ENCODE peak calls at places on chromosomes 4 and X, in eight cellular contexts. One of them, this sample, is unnamed. For H3K27me3, the result is how much of the 10 kb centered on the place peaks cover.

GRCh38 chrX:121641560-121641959 is 594.1 kb downstream of the GLUD2 start:
- DNase-seq in brain microvascular endothelial cell: no peak
- DNase-seq in PC-3: peak
- DNase-seq in adrenal gland: no peak
- DNase-seq in GM12878: no peak
- DNase-seq in CD8-positive, alpha-beta T cell: no peak
- DNase-seq in A673: peak
- DNase-seq in cardiac muscle cell: no peak
- DNase-seq in this sample: no peak

GRCh38 chrX:49627030-49627777 is 28.4 kb downstream of the GAGE1 start:
- DNase-seq in brain microvascular endothelial cell: no peak
- DNase-seq in PC-3: peak
- DNase-seq in adrenal gland: peak
- DNase-seq in GM12878: no peak
- DNase-seq in CD8-positive, alpha-beta T cell: peak
- DNase-seq in A673: peak
- DNase-seq in cardiac muscle cell: no peak
- DNase-seq in this sample: no peak

GRCh38 chrX:22526339-22526738 is 253.6 kb downstream of the CBLL2 start:
- DNase-seq in brain microvascular endothelial cell: peak
- DNase-seq in PC-3: peak
- DNase-seq in adrenal gland: no peak
- DNase-seq in GM12878: peak
- DNase-seq in CD8-positive, alpha-beta T cell: no peak
- DNase-seq in A673: peak
- DNase-seq in cardiac muscle cell: no peak
- DNase-seq in this sample: no peak

GRCh38 chr4:37601527-37601926 is 84.6 kb downstream of the RELL1 start:
- DNase-seq in brain microvascular endothelial cell: peak
- DNase-seq in PC-3: peak
- DNase-seq in adrenal gland: peak
- DNase-seq in GM12878: no peak
- DNase-seq in CD8-positive, alpha-beta T cell: no peak
- DNase-seq in A673: no peak
- DNase-seq in cardiac muscle cell: no peak
- DNase-seq in this sample: no peak

GRCh38 chr4:93313207-93313606 is 515.3 kb upstream of the ATOH1 start:
- DNase-seq in brain microvascular endothelial cell: no peak
- DNase-seq in PC-3: peak
- DNase-seq in adrenal gland: no peak
- DNase-seq in GM12878: no peak
- DNase-seq in CD8-positive, alpha-beta T cell: no peak
- DNase-seq in A673: peak
- DNase-seq in cardiac muscle cell: no peak
- DNase-seq in this sample: no peak

GRCh38 chr4:152945639-152946038 is 9.5 kb downstream of the FHDC1 start:
- DNase-seq in brain microvascular endothelial cell: no peak
- DNase-seq in PC-3: no peak
- DNase-seq in adrenal gland: no peak
- DNase-seq in GM12878: no peak
- DNase-seq in CD8-positive, alpha-beta T cell: no peak
- DNase-seq in A673: no peak
- DNase-seq in cardiac muscle cell: no peak
- DNase-seq in this sample: no peak

GRCh38 chrX:49879656-49880277 is 483 bp downstream of the USP27X start:
- DNase-seq in brain microvascular endothelial cell: no peak
- DNase-seq in PC-3: no peak
- DNase-seq in adrenal gland: no peak
- DNase-seq in GM12878: no peak
- DNase-seq in CD8-positive, alpha-beta T cell: no peak
- DNase-seq in A673: no peak
- DNase-seq in cardiac muscle cell: peak
- DNase-seq in this sample: no peak

GRCh38 chr4:18318682-18319410 is 297.3 kb upstream of the LCORL start:
- DNase-seq in brain microvascular endothelial cell: peak
- DNase-seq in PC-3: no peak
- DNase-seq in adrenal gland: peak
- DNase-seq in GM12878: no peak
- DNase-seq in CD8-positive, alpha-beta T cell: no peak
- DNase-seq in A673: no peak
- DNase-seq in cardiac muscle cell: no peak
- DNase-seq in this sample: no peak

GRCh38 chr4:39664828-39665731 is 26.4 kb upstream of the SMIM14 start:
- DNase-seq in brain microvascular endothelial cell: peak
- DNase-seq in PC-3: no peak
- DNase-seq in adrenal gland: no peak
- DNase-seq in GM12878: no peak
- DNase-seq in CD8-positive, alpha-beta T cell: no peak
- DNase-seq in A673: no peak
- DNase-seq in cardiac muscle cell: no peak
- DNase-seq in this sample: no peak

GRCh38 chr4:161937151-161937550 is 226.6 kb downstream of the FSTL5 start:
- DNase-seq in brain microvascular endothelial cell: no peak
- DNase-seq in PC-3: no peak
- DNase-seq in adrenal gland: no peak
- DNase-seq in GM12878: no peak
- DNase-seq in CD8-positive, alpha-beta T cell: no peak
- DNase-seq in A673: no peak
- DNase-seq in cardiac muscle cell: no peak
- DNase-seq in this sample: no peak

GRCh38 chr4:184273166-184274147 is 55.8 kb upstream of the ENPP6 start:
- DNase-seq in brain microvascular endothelial cell: no peak
- DNase-seq in PC-3: no peak
- DNase-seq in adrenal gland: no peak
- DNase-seq in GM12878: no peak
- DNase-seq in CD8-positive, alpha-beta T cell: no peak
- DNase-seq in A673: no peak
- DNase-seq in cardiac muscle cell: no peak
- DNase-seq in this sample: no peak
- H3K27ac ChIP-seq in brain microvascular endothelial cell: no peak
- H3K27ac ChIP-seq in PC-3: no peak
- H3K27ac ChIP-seq in adrenal gland: no peak
- H3K27ac ChIP-seq in GM12878: peak
- H3K27ac ChIP-seq in CD8-positive, alpha-beta T cell: no peak
- H3K27ac ChIP-seq in A673: no peak
- H3K27ac ChIP-seq in cardiac muscle cell: no peak
- H3K27ac ChIP-seq in this sample: no peak

GRCh38 chrX:15988661-15989603 is 134.3 kb upstream of the AP1S2 start:
- DNase-seq in brain microvascular endothelial cell: peak
- DNase-seq in PC-3: peak
- DNase-seq in adrenal gland: no peak
- DNase-seq in GM12878: no peak
- DNase-seq in CD8-positive, alpha-beta T cell: no peak
- DNase-seq in A673: peak
- DNase-seq in cardiac muscle cell: no peak
- DNase-seq in this sample: no peak
- H3K4me3 ChIP-seq in brain microvascular endothelial cell: no peak
- H3K4me3 ChIP-seq in PC-3: no peak
- H3K4me3 ChIP-seq in adrenal gland: no peak
- H3K4me3 ChIP-seq in GM12878: no peak
- H3K4me3 ChIP-seq in CD8-positive, alpha-beta T cell: no peak
- H3K4me3 ChIP-seq in A673: no peak
- H3K4me3 ChIP-seq in cardiac muscle cell: no peak
- H3K4me3 ChIP-seq in this sample: no peak

DNA sequence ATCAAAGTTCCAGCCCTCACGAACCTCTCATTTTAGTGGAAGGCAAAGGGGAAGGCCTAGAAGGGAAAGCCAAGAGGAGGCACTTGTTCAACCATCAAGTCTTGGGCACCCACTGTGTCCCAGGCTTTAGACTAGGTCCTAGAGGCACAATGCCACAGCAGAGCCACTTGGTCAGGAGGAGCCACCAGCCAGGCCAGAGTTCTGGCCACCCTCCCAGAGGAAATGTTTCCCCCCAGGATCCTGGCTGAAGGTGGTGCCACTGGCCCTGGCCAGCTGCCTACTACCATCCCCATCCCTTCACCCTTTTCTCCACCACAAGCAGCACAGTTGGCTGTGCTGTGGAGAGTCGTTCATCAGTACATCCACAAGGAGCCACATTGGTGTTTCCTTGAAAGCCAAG is 34.3 kb upstream of the XPNPEP2 start:
- DNase-seq in brain microvascular endothelial cell: no peak
- DNase-seq in PC-3: no peak
- DNase-seq in adrenal gland: no peak
- DNase-seq in GM12878: no peak
- DNase-seq in CD8-positive, alpha-beta T cell: no peak
- DNase-seq in A673: no peak
- DNase-seq in cardiac muscle cell: no peak
- DNase-seq in this sample: no peak
- H3K27me3 ChIP-seq in brain microvascular endothelial cell: under half
- H3K27me3 ChIP-seq in PC-3: under half
- H3K27me3 ChIP-seq in adrenal gland: under half
- H3K27me3 ChIP-seq in GM12878: under half
- H3K27me3 ChIP-seq in CD8-positive, alpha-beta T cell: under half
- H3K27me3 ChIP-seq in A673: under half
- H3K27me3 ChIP-seq in cardiac muscle cell: under half
- H3K27me3 ChIP-seq in this sample: under half

GRCh38 chr4:128513664-128514484 is 226.3 kb upstream of the PGRMC2 start:
- DNase-seq in brain microvascular endothelial cell: no peak
- DNase-seq in PC-3: no peak
- DNase-seq in adrenal gland: no peak
- DNase-seq in GM12878: no peak
- DNase-seq in CD8-positive, alpha-beta T cell: no peak
- DNase-seq in A673: no peak
- DNase-seq in cardiac muscle cell: no peak
- DNase-seq in this sample: no peak

GRCh38 chr4:128517739-128518510 is 230.3 kb upstream of the PGRMC2 start:
- DNase-seq in brain microvascular endothelial cell: peak
- DNase-seq in PC-3: peak
- DNase-seq in adrenal gland: peak
- DNase-seq in GM12878: peak
- DNase-seq in CD8-positive, alpha-beta T cell: no peak
- DNase-seq in A673: peak
- DNase-seq in cardiac muscle cell: no peak
- DNase-seq in this sample: no peak

GRCh38 chr4:128519163-128519810 is 231.7 kb upstream of the PGRMC2 start:
- DNase-seq in brain microvascular endothelial cell: no peak
- DNase-seq in PC-3: no peak
- DNase-seq in adrenal gland: peak
- DNase-seq in GM12878: no peak
- DNase-seq in CD8-positive, alpha-beta T cell: no peak
- DNase-seq in A673: no peak
- DNase-seq in cardiac muscle cell: no peak
- DNase-seq in this sample: no peak

GRCh38 chr4:128516568-128516967 is 229.0 kb upstream of the PGRMC2 start:
- DNase-seq in brain microvascular endothelial cell: no peak
- DNase-seq in PC-3: no peak
- DNase-seq in adrenal gland: no peak
- DNase-seq in GM12878: peak
- DNase-seq in CD8-positive, alpha-beta T cell: no peak
- DNase-seq in A673: no peak
- DNase-seq in cardiac muscle cell: no peak
- DNase-seq in this sample: no peak

DNA sequence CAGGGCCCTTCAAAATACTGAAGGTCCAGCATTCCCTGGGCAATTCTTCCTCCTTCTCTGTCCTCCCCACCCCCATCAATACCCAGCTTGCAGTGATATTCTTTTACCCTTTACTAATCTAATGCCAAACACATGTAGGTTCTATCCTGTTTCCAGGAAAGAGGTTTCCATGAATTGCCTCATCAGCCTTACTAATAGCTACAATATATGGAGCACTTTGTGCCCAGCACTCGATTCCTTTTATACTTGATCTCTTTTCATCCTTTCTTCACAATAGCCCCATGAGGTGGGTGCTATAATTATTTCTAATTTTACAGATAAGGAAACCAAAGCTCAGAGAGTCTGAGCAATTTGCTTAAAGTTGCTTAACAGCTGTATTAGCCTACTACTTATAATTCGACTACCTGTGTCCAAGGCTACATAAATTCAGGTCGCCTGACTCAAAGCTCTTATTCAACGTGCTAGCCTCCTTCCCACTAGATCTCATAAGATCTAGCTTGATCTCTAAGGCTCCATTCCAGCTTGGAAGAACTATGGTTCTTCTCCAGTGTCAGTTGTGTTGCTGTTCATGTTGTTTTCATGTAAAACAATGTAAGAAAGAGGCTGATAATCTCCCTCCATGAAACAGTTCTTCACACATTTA is 229.6 kb upstream of the PGRMC2 start:
- DNase-seq in brain microvascular endothelial cell: no peak
- DNase-seq in PC-3: no peak
- DNase-seq in adrenal gland: no peak
- DNase-seq in GM12878: no peak
- DNase-seq in CD8-positive, alpha-beta T cell: no peak
- DNase-seq in A673: peak
- DNase-seq in cardiac muscle cell: no peak
- DNase-seq in this sample: no peak
- H3K27ac ChIP-seq in brain microvascular endothelial cell: peak
- H3K27ac ChIP-seq in PC-3: peak
- H3K27ac ChIP-seq in adrenal gland: peak
- H3K27ac ChIP-seq in GM12878: peak
- H3K27ac ChIP-seq in CD8-positive, alpha-beta T cell: no peak
- H3K27ac ChIP-seq in A673: peak
- H3K27ac ChIP-seq in cardiac muscle cell: no peak
- H3K27ac ChIP-seq in this sample: no peak

DNA sequence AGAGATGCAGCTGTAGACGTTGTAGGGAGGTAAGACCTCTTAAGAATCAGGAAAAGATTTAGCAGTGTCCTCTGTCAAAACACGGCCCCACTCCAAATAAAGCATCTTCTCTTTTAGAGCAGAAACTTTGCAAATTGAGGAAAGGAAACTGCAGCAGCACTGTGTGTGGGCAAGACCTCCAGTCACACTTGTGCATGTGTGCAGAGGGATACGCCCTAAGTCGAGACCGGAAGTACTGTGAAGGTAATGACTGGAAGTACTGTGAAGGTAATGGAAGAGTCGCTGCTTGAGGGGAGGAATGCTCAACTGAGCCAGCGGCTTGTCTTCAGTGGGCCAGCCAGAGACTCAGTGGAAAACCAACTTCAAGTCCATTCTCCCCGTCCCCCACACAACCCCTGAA is 46.5 kb downstream of the EGF start:
- DNase-seq in brain microvascular endothelial cell: no peak
- DNase-seq in PC-3: no peak
- DNase-seq in adrenal gland: no peak
- DNase-seq in GM12878: no peak
- DNase-seq in CD8-positive, alpha-beta T cell: no peak
- DNase-seq in A673: no peak
- DNase-seq in cardiac muscle cell: no peak
- DNase-seq in this sample: no peak
- H3K4me3 ChIP-seq in brain microvascular endothelial cell: no peak
- H3K4me3 ChIP-seq in PC-3: no peak
- H3K4me3 ChIP-seq in adrenal gland: no peak
- H3K4me3 ChIP-seq in GM12878: no peak
- H3K4me3 ChIP-seq in CD8-positive, alpha-beta T cell: no peak
- H3K4me3 ChIP-seq in A673: no peak
- H3K4me3 ChIP-seq in cardiac muscle cell: no peak
- H3K4me3 ChIP-seq in this sample: no peak